ENCODE peak calls at places on chromosomes 7 and 10, in eight cellular contexts. H, A, O, B, N, X, G and P are unnamed samples.

GRCh38 chr10:126397640-126398382 is 9.5 kb upstream of the ADAM12 start:
- DNase-seq in H (no peak), B (no peak), G (peak; percentile 98), N (peak; percentile 96), A (no peak), O (no peak), X (peak; percentile 90), P (no peak)

GRCh38 chr7:159040146-159040545 is 104.5 kb downstream of the VIPR2 start:
- DNase-seq in G (no peak), H (peak; percentile 7), O (no peak), X (no peak), N (no peak), B (no peak), A (no peak), P (no peak)

GRCh38 chr7:1741751-1742554 is 71.9 kb downstream of the ELFN1 start:
- DNase-seq in O (no peak), H (no peak), B (no peak), A (no peak), X (no peak), G (no peak), N (no peak), P (no peak)

GRCh38 chr7:157664034-157664433 is 327.2 kb downstream of the DNAJB6 start:
- DNase-seq in N (no peak), A (peak; percentile 22), B (no peak), G (no peak), H (no peak), X (no peak), O (peak; percentile 7), P (no peak)

GRCh38 chr10:105291571-105291970 is 650.5 kb downstream of the SORCS3 start:
- DNase-seq in O (no peak), B (no peak), X (no peak), N (no peak), G (no peak), H (no peak), A (no peak), P (no peak)

GRCh38 chr10:86217386-86218080 is 149.1 kb downstream of the GRID1 start:
- DNase-seq in H (peak; percentile 22), X (no peak), N (no peak), G (no peak), A (no peak), O (no peak), B (no peak), P (no peak)

GRCh38 chr10:52637592-52637991 is 135.0 kb downstream of the MBL2 start:
- DNase-seq in B (no peak), N (no peak), X (no peak), G (no peak), H (no peak), A (no peak), O (no peak), P (peak; percentile 35)

GRCh38 chr7:127922661-127923060 is 108.6 kb downstream of the LRRC4 start:
- DNase-seq in B (no peak), O (no peak), N (no peak), A (no peak), X (no peak), G (peak; percentile 48), H (no peak), P (no peak)

GRCh38 chr7:51316262-51316665 is 345 bp downstream of the COBL start:
- DNase-seq in B (peak; percentile 32), O (peak; percentile 79), H (peak; percentile 45), X (no peak), G (no peak), A (no peak), N (no peak), P (no peak)

GRCh38 chr7:96342036-96342435 is 20.1 kb upstream of the SLC25A13 start:
- DNase-seq in A (no peak), N (no peak), B (no peak), G (no peak), O (no peak), X (no peak), H (no peak), P (no peak)

GRCh38 chr10:11355625-11356024 is 255.8 kb downstream of the USP6NL start:
- DNase-seq in A (no peak), N (no peak), B (no peak), X (no peak), H (no peak), O (no peak), G (no peak), P (no peak)

GRCh38 chr7:12402365-12402725 is 1.3 kb downstream of the VWDE start:
- DNase-seq in N (no peak), O (no peak), X (no peak), A (no peak), H (no peak), G (no peak), B (no peak), P (no peak)

GRCh38 chr7:12409097-12409711 is 5.5 kb upstream of the VWDE start:
- DNase-seq in O (no peak), X (no peak), H (no peak), A (no peak), N (no peak), B (no peak), G (no peak), P (no peak)

GRCh38 chr7:12401538-12402364 is 1.9 kb downstream of the VWDE start:
- DNase-seq in H (no peak), X (no peak), N (no peak), O (no peak), G (no peak), B (no peak), A (no peak), P (peak; percentile 6)

GRCh38 chr7:12398186-12398585 is 5.5 kb downstream of the VWDE start:
- DNase-seq in O (no peak), N (no peak), G (no peak), B (no peak), A (no peak), X (no peak), H (no peak), P (no peak)

DNA sequence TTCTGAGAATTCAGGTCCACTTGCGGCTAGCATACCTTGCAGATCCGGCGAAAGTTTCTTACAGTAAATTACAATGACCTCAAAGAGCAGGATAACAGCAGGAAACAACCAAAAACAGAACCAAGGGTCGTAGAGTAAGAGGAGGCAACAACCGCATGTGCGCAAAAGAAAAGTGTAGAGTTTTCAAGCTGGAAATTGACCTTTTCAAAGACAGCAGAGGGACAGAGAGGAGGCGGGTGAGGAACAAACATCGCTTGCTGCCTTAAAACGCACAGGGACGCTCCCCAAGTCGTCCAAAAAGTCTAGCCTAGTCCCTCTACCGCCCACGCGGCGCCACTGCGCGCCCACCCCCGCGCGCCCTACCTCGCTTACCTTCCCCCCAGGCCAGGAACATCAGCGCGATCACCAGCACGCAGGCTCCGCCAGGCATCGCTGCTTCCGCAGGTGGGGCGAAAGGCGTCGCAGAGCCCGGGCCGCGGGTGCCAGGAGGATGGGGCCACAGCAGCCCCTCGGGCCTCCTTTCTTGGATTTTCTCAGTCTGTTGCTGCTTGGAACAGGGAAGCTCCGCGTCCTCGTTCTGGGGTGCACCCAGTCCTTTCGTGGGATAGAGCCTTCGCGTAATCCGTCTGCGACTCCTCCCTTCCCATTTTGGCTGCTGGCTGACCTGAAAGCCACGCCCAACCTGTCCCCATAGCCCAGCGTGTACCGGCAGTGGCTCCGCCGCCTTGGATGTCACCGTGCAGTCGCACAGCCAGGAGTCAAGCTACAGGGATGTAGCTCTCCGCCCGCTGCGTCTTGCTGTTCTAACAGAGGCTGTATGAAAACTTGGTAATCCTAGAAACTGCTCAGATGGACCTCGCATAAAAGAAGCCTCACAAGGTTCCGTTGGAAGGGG is at the start of gene VWDE:
- DNase-seq in B (peak; percentile 58), X (no peak), N (no peak), G (no peak), A (peak; percentile 65), O (peak; percentile 56), H (peak; percentile 55), P (peak; percentile 34)
- TF ChIP-seq CTCF in B (no peak), X (no peak), N (no peak), G (no peak), A (no peak), O (no peak), H (no peak), P (peak; percentile 6)

DNA sequence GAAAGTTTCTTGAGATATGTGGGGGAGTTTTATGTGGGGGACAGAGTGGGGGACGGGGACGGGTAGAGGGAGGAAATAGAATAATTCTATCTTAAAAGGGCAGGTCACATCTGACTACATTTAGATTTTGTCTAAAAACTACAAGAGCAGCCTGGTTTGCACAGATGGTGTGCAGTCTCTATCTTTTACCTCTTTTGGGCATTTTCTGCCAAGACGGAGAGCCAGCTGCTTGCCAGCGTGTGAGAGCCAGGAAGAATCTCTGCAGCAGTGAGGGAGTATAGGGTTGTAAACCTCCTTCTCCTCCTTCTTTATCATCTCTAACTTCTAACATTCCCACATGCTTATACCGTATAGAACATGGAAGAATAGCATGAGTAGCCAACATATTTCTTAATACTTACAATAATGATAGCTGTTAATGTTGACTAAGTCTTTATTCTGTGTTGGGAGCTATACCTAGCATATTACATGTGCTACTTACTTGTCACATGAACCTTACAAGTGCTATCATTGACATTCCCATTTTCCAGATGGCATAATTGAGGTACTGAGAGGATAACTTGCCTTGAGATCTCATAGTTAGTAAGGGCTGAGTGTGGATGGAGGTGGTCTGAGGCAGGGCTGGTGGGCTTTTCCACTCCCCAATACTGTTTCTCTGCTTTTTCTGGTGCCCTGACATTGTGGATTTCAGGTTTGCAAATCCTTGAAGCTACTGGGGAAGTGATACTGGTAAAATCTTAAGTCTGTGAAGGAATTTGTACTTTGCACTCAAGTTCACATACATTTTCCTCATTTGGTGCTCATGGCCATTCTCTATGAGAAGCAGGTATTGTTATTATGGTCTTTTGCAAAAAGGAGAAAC is 1.1 kb downstream of the ENTPD1 start:
- DNase-seq in H (no peak), N (no peak), G (no peak), X (no peak), B (no peak), A (peak; percentile 36), O (no peak), P (peak; percentile 30)
- H3K4me3 ChIP-seq in H (peak overlapping the region; percentile 44), N (no peak overlapping the region), G (no peak overlapping the region), X (no peak overlapping the region), B (peak overlapping the region; percentile 11), A (peak overlapping the region; percentile 61), O (peak overlapping the region; percentile 46), P (peak overlapping the region; percentile 25)

GRCh38 chr7:24968165-24968564 is 11.8 kb downstream of the OSBPL3 start:
- DNase-seq in B (no peak), O (no peak), G (no peak), X (no peak), N (no peak), A (no peak), H (no peak), P (no peak)

GRCh38 chr7:24970676-24971075 is 9.3 kb downstream of the OSBPL3 start:
- DNase-seq in G (no peak), N (no peak), O (no peak), B (no peak), X (no peak), A (no peak), H (no peak), P (no peak)

GRCh38 chr7:24966802-24967201 is 13.2 kb downstream of the OSBPL3 start:
- DNase-seq in A (no peak), N (no peak), O (no peak), G (peak; percentile 70), H (no peak), X (no peak), B (no peak), P (no peak)

GRCh38 chr7:24965831-24966708 is 13.9 kb downstream of the OSBPL3 start:
- DNase-seq in B (no peak), O (peak; percentile 49), N (no peak), X (no peak), H (peak; percentile 29), A (no peak), G (peak; percentile 15), P (peak; percentile 33)

GRCh38 chr7:24967696-24968095 is 12.3 kb downstream of the OSBPL3 start:
- DNase-seq in G (no peak), B (no peak), A (no peak), X (no peak), H (no peak), N (no peak), O (no peak), P (no peak)
- H3K27ac ChIP-seq in G (peak overlapping the region; percentile 27), B (no peak overlapping the region), A (no peak overlapping the region), X (no peak overlapping the region), H (no peak overlapping the region), N (no peak overlapping the region), O (no peak overlapping the region), P (no peak overlapping the region)

GRCh38 chr10:75108684-75109458 is 2.6 kb upstream of the SAMD8 start:
- DNase-seq in B (no peak), X (no peak), N (no peak), H (no peak), A (no peak), O (no peak), G (no peak), P (no peak)
- TF ChIP-seq CTCF in B (no peak), X (peak; percentile 60), N (peak; percentile 76), H (peak; percentile 43), A (peak; percentile 52), O (peak; percentile 45), G (peak; percentile 45), P (peak; percentile 72)